ENCODE peak calls at places on chromosomes 2 and 18, in six cellular contexts. S, P, J, V, L and O are unnamed samples.

GRCh38 chr2:196696423-196697073 is 57.0 kb downstream of the CCDC150 start:
- DNase-seq in S (no peak), P (no peak), J (no peak), V (peak), L (peak), O (peak)

GRCh38 chr18:77055429-77056310 is 76.9 kb downstream of the MBP start:
- DNase-seq in S (no peak), P (no peak), J (no peak), V (peak), L (no peak), O (no peak)

GRCh38 chr2:139122711-139123158 is 342.5 kb upstream of the NXPH2 start:
- DNase-seq in S (no peak), P (no peak), J (no peak), V (no peak), L (no peak), O (no peak)

GRCh38 chr18:79395761-79396404 is at the start of gene NFATC1:
- DNase-seq in S (peak), P (peak), J (peak), V (peak), L (peak), O (peak)

GRCh38 chr2:37877457-37878315 is 47.4 kb upstream of the RMDN2 start:
- DNase-seq in S (peak), P (peak), J (no peak), V (no peak), L (peak), O (peak)

GRCh38 chr2:212628586-212628985 is 90.0 kb upstream of the ERBB4 start:
- DNase-seq in S (no peak), P (no peak), J (no peak), V (no peak), L (no peak), O (no peak)

GRCh38 chr2:178858896-178859628 is 51.8 kb upstream of the TTN start:
- DNase-seq in S (no peak), P (no peak), J (no peak), V (no peak), L (no peak), O (no peak)

GRCh38 chr18:76874643-76875389 is 52.5 kb downstream of the ZNF236 start:
- DNase-seq in S (no peak), P (no peak), J (no peak), V (no peak), L (no peak), O (no peak)

GRCh38 chr2:145168091-145168490 is 648.2 kb upstream of the ZEB2 start:
- DNase-seq in S (no peak), P (no peak), J (no peak), V (no peak), L (no peak), O (no peak)

GRCh38 chr2:66334237-66335054 is 100.5 kb upstream of the MEIS1 start:
- DNase-seq in S (peak), P (no peak), J (no peak), V (no peak), L (peak), O (no peak)

GRCh38 chr2:225938991-225939390 is 539.5 kb downstream of the NYAP2 start:
- DNase-seq in S (no peak), P (no peak), J (no peak), V (no peak), L (no peak), O (no peak)

GRCh38 chr2:71544919-71545571 is 91.7 kb downstream of the DYSF start:
- DNase-seq in S (no peak), P (peak), J (peak), V (peak), L (no peak), O (no peak)

GRCh38 chr2:195477248-195477995 is 179.6 kb upstream of the SLC39A10 start:
- DNase-seq in S (no peak), P (no peak), J (no peak), V (no peak), L (no peak), O (no peak)

GRCh38 chr18:34977787-34978532 is 63.3 kb upstream of the MAPRE2 start:
- DNase-seq in S (no peak), P (peak), J (peak), V (peak), L (peak), O (peak)

GRCh38 chr2:204152616-204153015 is 216.1 kb downstream of the ICOS start:
- DNase-seq in S (no peak), P (no peak), J (no peak), V (no peak), L (no peak), O (no peak)

GRCh38 chr2:191183081-191183480 is 32.3 kb upstream of the STAT4 start:
- DNase-seq in S (no peak), P (no peak), J (no peak), V (no peak), L (no peak), O (no peak)

GRCh38 chr2:98749053-98749450 is 18.1 kb upstream of the MGAT4A start:
- DNase-seq in S (no peak), P (peak), J (no peak), V (peak), L (no peak), O (no peak)

GRCh38 chr2:134599236-134599635 is 119.6 kb downstream of the TMEM163 start:
- DNase-seq in S (no peak), P (no peak), J (no peak), V (no peak), L (no peak), O (no peak)

GRCh38 chr2:148130571-148130970 is 109.7 kb downstream of the MBD5 start:
- DNase-seq in S (no peak), P (peak), J (no peak), V (no peak), L (peak), O (no peak)

GRCh38 chr2:221397179-221397578 is 174.9 kb downstream of the EPHA4 start:
- DNase-seq in S (no peak), P (no peak), J (no peak), V (no peak), L (no peak), O (no peak)

DNA sequence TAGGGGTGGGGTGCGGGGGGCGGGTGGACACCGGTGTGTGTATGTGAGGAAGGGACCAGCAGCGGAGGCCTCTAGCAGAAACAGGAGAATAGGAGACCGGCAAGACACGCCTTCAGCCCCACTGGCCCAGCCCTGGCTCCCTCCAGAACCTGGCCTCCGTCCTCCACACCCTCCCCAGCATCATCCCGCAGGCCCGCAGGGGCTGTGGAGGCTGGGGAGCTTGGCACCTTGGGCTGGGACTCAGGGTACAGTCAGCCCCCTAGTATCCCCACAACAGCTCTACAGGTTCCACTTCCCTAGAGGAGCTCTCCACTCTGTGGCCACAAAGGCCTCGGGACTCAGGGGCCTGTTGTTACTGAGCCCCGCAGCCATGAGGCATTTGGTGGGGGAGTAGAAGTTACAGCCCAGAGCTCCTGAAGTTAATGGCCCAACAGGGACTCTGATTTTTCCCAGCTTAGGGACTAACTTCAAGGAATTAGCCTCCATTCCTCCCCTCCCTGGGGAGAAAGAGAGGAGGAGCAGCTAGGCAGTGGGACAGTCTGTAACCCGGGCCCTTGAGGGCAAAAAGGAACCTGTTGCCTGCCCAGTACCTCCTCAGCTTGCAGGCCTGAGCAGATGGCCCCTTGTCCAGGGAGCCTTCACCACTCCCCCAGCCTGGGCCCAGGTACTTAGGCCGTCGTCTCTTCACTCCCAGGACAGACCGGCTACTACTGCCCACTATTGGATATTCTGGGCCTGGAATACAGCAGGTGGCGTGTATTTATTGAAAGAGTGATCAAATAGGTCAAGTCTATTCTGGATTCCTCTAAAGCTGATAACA is 20.0 kb downstream of the SH2D6 start:
- DNase-seq in S (no peak), P (peak), J (no peak), V (no peak), L (no peak), O (no peak)
- TF ChIP-seq POLR2A in S (no peak), P (peak), J (no peak), V (no peak), L (no peak), O (peak)

GRCh38 chr2:28394331-28394877 is 1.7 kb downstream of the FOSL2 start:
- DNase-seq in S (peak), P (peak), J (peak), V (peak), L (peak), O (no peak)

GRCh38 chr2:28394997-28395333 is 2.3 kb downstream of the FOSL2 start:
- DNase-seq in S (no peak), P (no peak), J (no peak), V (no peak), L (no peak), O (no peak)

GRCh38 chr2:28393115-28393836 is 618 bp downstream of the FOSL2 start:
- DNase-seq in S (peak), P (peak), J (peak), V (peak), L (peak), O (peak)

GRCh38 chr2:28397043-28397381 is 4.4 kb downstream of the FOSL2 start:
- DNase-seq in S (no peak), P (no peak), J (no peak), V (no peak), L (no peak), O (no peak)

GRCh38 chr2:28395334-28396061 is 2.8 kb downstream of the FOSL2 start:
- DNase-seq in S (peak), P (peak), J (peak), V (peak), L (peak), O (no peak)
- TF ChIP-seq POLR2A in S (peak), P (peak), J (peak), V (peak), L (no peak), O (no peak)

DNA sequence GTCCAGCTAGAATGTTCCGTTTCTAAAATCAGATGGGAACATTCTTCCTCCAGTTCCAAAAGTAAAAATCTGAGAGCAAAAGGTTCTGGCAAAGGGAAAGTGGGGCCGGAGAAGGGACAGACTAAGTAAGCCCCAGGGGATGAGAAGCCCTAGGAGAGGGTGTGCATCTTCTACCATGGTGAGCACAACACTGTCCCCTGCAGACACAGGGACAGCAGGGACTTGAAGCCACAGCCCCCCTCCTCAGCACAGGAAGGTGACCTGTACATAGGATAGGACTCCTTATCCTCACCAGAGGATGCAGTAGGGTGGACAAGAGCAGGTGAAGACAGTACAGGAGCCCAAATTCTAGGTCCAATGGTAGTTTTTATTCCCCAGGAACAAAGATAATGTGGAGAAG is 12.6 kb upstream of the ATRAID start:
- DNase-seq in S (no peak), P (no peak), J (no peak), V (no peak), L (no peak), O (no peak)
- TF ChIP-seq POLR2A in S (no peak), P (no peak), J (no peak), V (no peak), L (no peak), O (no peak)

DNA sequence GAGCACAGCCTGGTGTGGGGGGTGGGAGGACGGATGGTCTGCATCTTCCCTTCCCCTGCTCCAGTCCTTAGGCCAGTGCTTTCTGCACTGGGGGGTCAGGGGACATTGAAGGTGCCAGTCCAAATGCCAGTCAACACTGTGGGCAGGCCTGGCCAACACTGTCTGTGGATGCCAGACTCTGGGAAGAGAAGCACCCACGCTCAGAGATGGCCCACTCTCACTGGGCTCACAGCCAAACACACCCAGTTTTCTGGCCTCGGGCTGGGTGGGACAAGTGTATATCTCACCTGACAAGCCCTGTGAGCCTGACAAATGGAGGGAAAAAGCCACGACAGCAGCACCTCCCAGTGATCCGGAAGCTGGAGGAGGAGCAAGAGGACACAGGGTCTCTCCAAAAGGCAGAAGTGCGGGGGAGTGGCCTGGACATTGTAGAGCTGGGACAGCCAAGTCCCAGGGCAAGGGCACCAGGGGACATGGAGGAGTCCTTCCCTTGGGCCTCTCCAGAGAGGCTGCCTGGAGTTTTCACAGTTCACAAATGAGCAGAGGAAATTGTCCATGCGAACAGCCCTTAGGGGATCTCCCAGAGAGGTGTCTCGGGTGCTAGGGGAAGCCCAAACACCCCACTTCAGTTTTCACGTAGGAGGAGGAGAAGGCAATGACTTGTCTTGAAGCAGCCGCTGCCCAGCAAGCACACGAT is 79.3 kb downstream of the SDC1 start:
- DNase-seq in S (no peak), P (no peak), J (no peak), V (peak), L (no peak), O (no peak)
- TF ChIP-seq POLR2A in S (no peak), P (no peak), J (no peak), V (no peak), L (no peak), O (no peak)

GRCh38 chr2:130355578-130356431 is at the start of gene PTPN18:
- DNase-seq in S (peak), P (peak), J (peak), V (peak), L (peak), O (peak)
- TF ChIP-seq POLR2A in S (peak), P (peak), J (peak), V (peak), L (peak), O (peak)

GRCh38 chr2:39017314-39017713 is 103.5 kb downstream of the SOS1 start:
- DNase-seq in S (no peak), P (no peak), J (no peak), V (no peak), L (no peak), O (no peak)

GRCh38 chr2:39018633-39019032 is 102.2 kb downstream of the SOS1 start:
- DNase-seq in S (no peak), P (no peak), J (no peak), V (no peak), L (no peak), O (no peak)

GRCh38 chr2:39022642-39023230 is 98.1 kb downstream of the SOS1 start:
- DNase-seq in S (no peak), P (no peak), J (no peak), V (no peak), L (no peak), O (no peak)

GRCh38 chr2:39023649-39024048 is 97.2 kb downstream of the SOS1 start:
- DNase-seq in S (no peak), P (no peak), J (no peak), V (no peak), L (no peak), O (no peak)

GRCh38 chr2:39020383-39020782 is 100.5 kb downstream of the SOS1 start:
- DNase-seq in S (no peak), P (no peak), J (no peak), V (no peak), L (no peak), O (no peak)
- TF ChIP-seq POLR2A in S (no peak), P (no peak), J (no peak), V (no peak), L (no peak), O (no peak)

GRCh38 chr18:3921826-3922225 is 471.9 kb downstream of the TGIF1 start:
- DNase-seq in S (no peak), P (no peak), J (no peak), V (no peak), L (no peak), O (no peak)
- TF ChIP-seq POLR2A in S (no peak), P (no peak), J (no peak), V (no peak), L (no peak), O (no peak)